ENCODE peak calls at places on chromosomes 6 and 20, in six cellular contexts. Z, X, E, S, N and B are unnamed samples.

GRCh38 chr6:36765190-36765941 is 67.7 kb downstream of the RAB44 start:
- DNase-seq in E (no peak), N (no peak), Z (no peak), X (no peak), S (no peak), B (no peak)

GRCh38 chr6:33279257-33279695 is 2.4 kb downstream of the B3GALT4 start:
- DNase-seq in E (no peak), S (no peak), N (no peak), Z (no peak), X (no peak), B (no peak)

GRCh38 chr6:41497573-41497972 is 48.6 kb upstream of the FOXP4 start:
- DNase-seq in Z (no peak), E (no peak), X (no peak), S (no peak), N (no peak), B (no peak)

GRCh38 chr6:12490904-12491571 is 200.9 kb downstream of the EDN1 start:
- DNase-seq in N (no peak), Z (no peak), S (no peak), X (no peak), E (no peak), B (no peak)

GRCh38 chr20:63521602-63522001 is 1.0 kb downstream of the PPDPF start:
- DNase-seq in N (peak; percentile 60), E (no peak), X (no peak), S (peak; percentile 49), Z (no peak), B (no peak)

GRCh38 chr6:102553214-102553613 is 1159.7 kb downstream of the GRIK2 start:
- DNase-seq in Z (no peak), N (no peak), S (no peak), E (no peak), X (no peak), B (no peak)

GRCh38 chr6:41298785-41299498 is 12.5 kb upstream of the TREM1 start:
- DNase-seq in X (no peak), E (no peak), N (no peak), Z (no peak), S (no peak), B (no peak)

GRCh38 chr20:8435251-8436035 is 303.4 kb downstream of the PLCB1 start:
- DNase-seq in Z (no peak), X (no peak), E (no peak), N (no peak), S (no peak), B (no peak)

GRCh38 chr6:51855310-51856082 is 231.9 kb downstream of the PKHD1 start:
- DNase-seq in X (peak; percentile 79), S (peak; percentile 64), Z (peak; percentile 11), E (peak; percentile 43), N (no peak), B (peak; percentile 46)

GRCh38 chr6:128368213-128369000 is 152.0 kb downstream of the PTPRK start:
- DNase-seq in E (no peak), N (no peak), X (no peak), Z (no peak), S (no peak), B (no peak)

GRCh38 chr20:47355489-47356219 is 845 bp downstream of the ZMYND8 start:
- DNase-seq in Z (no peak), E (no peak), S (no peak), X (no peak), N (no peak), B (no peak)

GRCh38 chr6:116386581-116387299 is 16.0 kb downstream of the DSE start:
- DNase-seq in Z (no peak), X (no peak), S (no peak), N (no peak), E (no peak), B (no peak)

GRCh38 chr6:2157441-2158127 is 87.8 kb downstream of the GMDS start:
- DNase-seq in E (no peak), X (peak; percentile 23), N (no peak), S (no peak), Z (peak; percentile 34), B (no peak)

GRCh38 chr6:108677894-108678293 is 117.2 kb downstream of the FOXO3 start:
- DNase-seq in X (peak; percentile 13), E (no peak), S (no peak), Z (no peak), N (no peak), B (no peak)

GRCh38 chr6:5084192-5084786 is 852 bp upstream of the PPP1R3G start:
- DNase-seq in X (no peak), Z (no peak), E (no peak), S (peak; percentile 81), N (no peak), B (no peak)

GRCh38 chr6:150535818-150536220 is 63.9 kb upstream of the PLEKHG1 start:
- DNase-seq in N (no peak), Z (no peak), X (peak; percentile 59), E (no peak), S (no peak), B (no peak)

GRCh38 chr6:45231660-45232059 is 96.5 kb upstream of the RUNX2 start:
- DNase-seq in S (no peak), X (no peak), Z (no peak), E (no peak), N (no peak), B (no peak)

GRCh38 chr20:58070664-58071499 is 157.6 kb downstream of the ANKRD60 start:
- DNase-seq in E (no peak), X (no peak), N (peak; percentile 17), S (no peak), Z (no peak), B (no peak)

GRCh38 chr6:156517090-156517489 is 260.1 kb upstream of the ARID1B start:
- DNase-seq in E (no peak), Z (no peak), N (no peak), X (no peak), S (no peak), B (no peak)

GRCh38 chr6:12075067-12075563 is 63.0 kb downstream of the HIVEP1 start:
- DNase-seq in Z (no peak), S (no peak), E (no peak), N (no peak), X (peak; percentile 9), B (no peak)

GRCh38 chr6:41284726-41285125 is 1.8 kb downstream of the TREM1 start:
- DNase-seq in X (no peak), E (no peak), S (no peak), Z (no peak), N (peak; percentile 35), B (no peak)

GRCh38 chr20:3045816-3046676 is at the start of gene MRPS26:
- DNase-seq in E (peak; percentile 93), X (peak; percentile 91), S (peak; percentile 87), N (peak; percentile 92), Z (no peak), B (peak; percentile 96)

GRCh38 chr6:142404751-142405150 is 102.9 kb downstream of the ADGRG6 start:
- DNase-seq in Z (no peak), S (no peak), E (no peak), N (no peak), X (peak; percentile 85), B (no peak)

GRCh38 chr6:142408409-142408808 is 106.6 kb downstream of the ADGRG6 start:
- DNase-seq in N (no peak), E (no peak), S (no peak), X (no peak), Z (no peak), B (no peak)

GRCh38 chr6:142409794-142410193 is 108.0 kb downstream of the ADGRG6 start:
- DNase-seq in X (no peak), Z (no peak), N (no peak), S (no peak), E (no peak), B (no peak)

GRCh38 chr6:142406131-142406530 is 104.3 kb downstream of the ADGRG6 start:
- DNase-seq in S (no peak), N (no peak), Z (no peak), E (no peak), X (peak; percentile 28), B (no peak)

DNA sequence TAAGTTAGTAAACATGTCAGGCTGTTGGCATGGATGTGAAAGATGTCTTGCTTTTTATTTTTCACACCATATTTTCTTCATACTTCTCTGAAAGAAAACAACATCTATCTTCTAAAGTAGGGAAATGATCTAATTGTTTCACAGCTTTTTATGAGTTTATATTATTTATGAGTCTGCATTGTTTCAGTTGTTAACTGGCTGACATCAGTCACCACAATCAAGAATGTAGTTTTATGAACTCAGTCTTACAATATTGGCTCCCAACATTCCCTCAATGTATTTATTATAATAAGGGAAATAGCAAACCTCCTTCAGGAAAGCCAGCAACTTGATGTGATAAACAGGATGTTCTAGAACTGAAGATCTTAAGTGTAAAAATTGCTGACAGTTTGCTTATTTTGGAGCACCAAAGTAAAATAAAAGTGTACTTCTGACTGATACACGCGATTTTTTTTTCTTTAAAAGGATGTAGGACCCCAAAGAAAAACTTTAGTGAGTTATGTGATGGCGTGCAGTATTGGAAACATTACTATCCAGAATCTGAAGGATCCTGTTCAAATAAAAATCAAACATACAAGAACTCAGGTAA is 106.0 kb downstream of the ADGRG6 start:
- DNase-seq in S (no peak), Z (no peak), N (no peak), X (no peak), E (no peak), B (no peak)
- TF ChIP-seq TAF1 in S (no peak), Z (no peak), N (no peak), X (no peak), E (no peak), B (no peak)

GRCh38 chr6:28264834-28265401 is 2.0 kb upstream of the ZSCAN26 start:
- DNase-seq in N (no peak), Z (no peak), X (no peak), S (peak; percentile 27), E (no peak), B (no peak)

GRCh38 chr6:28267695-28268059 is 734 bp downstream of the ZSCAN26 start:
- DNase-seq in X (no peak), E (no peak), S (no peak), Z (no peak), N (no peak), B (no peak)

GRCh38 chr6:28266563-28266961 is 381 bp upstream of the ZSCAN26 start:
- DNase-seq in S (no peak), E (no peak), X (no peak), Z (no peak), N (no peak), B (no peak)

GRCh38 chr6:28269492-28269891 is 2.5 kb downstream of the ZSCAN26 start:
- DNase-seq in Z (no peak), N (no peak), S (peak; percentile 32), E (no peak), X (no peak), B (no peak)

GRCh38 chr6:28266962-28267694 is at the start of gene ZSCAN26:
- DNase-seq in S (peak; percentile 86), E (peak; percentile 52), N (peak; percentile 92), X (peak; percentile 83), Z (peak; percentile 70), B (peak; percentile 59)
- TF ChIP-seq POLR2A in S (peak; percentile 92), E (peak; percentile 87), N (peak; percentile 65), X (peak; percentile 81), Z (peak; percentile 82), B (peak; percentile 78)

GRCh38 chr6:72466971-72467566 is 154.8 kb upstream of the KCNQ5 start:
- DNase-seq in X (no peak), S (no peak), Z (no peak), E (no peak), N (no peak), B (no peak)
- TF ChIP-seq TAF1 in X (no peak), S (no peak), Z (no peak), E (no peak), N (no peak), B (no peak)

DNA sequence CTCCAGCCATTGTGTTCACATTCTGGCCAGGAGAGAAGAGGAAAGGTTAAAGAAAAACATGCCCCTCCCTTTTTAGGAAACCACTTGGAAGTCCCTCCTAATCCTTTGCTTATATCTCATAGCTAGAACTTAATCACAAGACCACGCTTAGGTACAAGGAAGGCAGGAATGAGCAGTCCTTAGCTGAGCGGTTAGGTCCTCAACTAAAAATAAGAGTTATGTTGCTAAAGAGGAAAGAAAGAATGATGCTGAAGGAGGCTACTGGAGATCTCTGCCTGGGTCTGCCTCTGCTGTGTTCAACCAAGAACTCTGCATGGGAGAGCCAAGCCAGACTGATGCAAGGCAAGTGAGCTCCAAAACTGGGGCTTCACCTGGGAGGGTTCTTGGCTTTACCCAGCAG is 11.6 kb upstream of the ARFGEF2 start:
- DNase-seq in Z (no peak), S (no peak), E (no peak), X (no peak), N (no peak), B (no peak)
- TF ChIP-seq POLR2A in Z (no peak), S (no peak), E (no peak), X (no peak), N (no peak), B (no peak)